ENCODE peak calls at places on chromosomes 4 and X, in four cellular contexts. C, T, Q and S are unnamed samples.

GRCh38 chrX:77771601-77772000 is 14.4 kb downstream of the ATRX start:
- DNase-seq in Q (no peak), T (peak; percentile 45), C (no peak), S (no peak)

GRCh38 chr4:151917145-151917775 is 156.5 kb upstream of the GATB start:
- DNase-seq in T (no peak), C (no peak), Q (no peak), S (no peak)

GRCh38 chrX:134936542-134936941 is 54.2 kb upstream of the SMIM10 start:
- DNase-seq in Q (no peak), T (peak; percentile 90), C (peak; percentile 64), S (peak; percentile 19)

GRCh38 chr4:24980064-24980690 is 50.6 kb downstream of the LGI2 start:
- DNase-seq in T (peak; percentile 34), Q (peak; percentile 67), C (peak; percentile 73), S (peak; percentile 40)

GRCh38 chr4:71550220-71551190 is 211.7 kb downstream of the SLC4A4 start:
- DNase-seq in C (peak; percentile 66), T (peak; percentile 72), Q (peak; percentile 72), S (no peak)

GRCh38 chrX:116806288-116806802 is 343.6 kb upstream of the CT83 start:
- DNase-seq in T (no peak), Q (no peak), C (no peak), S (no peak)

GRCh38 chr4:42282081-42282901 is 115.0 kb upstream of the SHISA3 start:
- DNase-seq in T (peak; percentile 14), C (peak; percentile 89), Q (peak; percentile 85), S (peak; percentile 10)

GRCh38 chr4:38598489-38598888 is 65.5 kb upstream of the KLF3 start:
- DNase-seq in Q (no peak), T (no peak), C (no peak), S (no peak)

GRCh38 chr4:122914938-122915337 is 7.5 kb downstream of the NUDT6 start:
- DNase-seq in C (no peak), T (peak; percentile 66), Q (peak; percentile 51), S (no peak)

GRCh38 chr4:83561381-83561780 is 25.5 kb downstream of the GPAT3 start:
- DNase-seq in C (peak; percentile 75), Q (peak; percentile 63), T (peak; percentile 67), S (peak; percentile 91)

GRCh38 chrX:112759512-112759911 is 79.8 kb upstream of the LHFPL1 start:
- DNase-seq in C (no peak), Q (no peak), T (no peak), S (no peak)

GRCh38 chr4:69098470-69098869 is 2.2 kb downstream of the UGT2B7 start:
- DNase-seq in T (no peak), C (peak; percentile 88), Q (no peak), S (no peak)

GRCh38 chrX:26352891-26353430 is 137.0 kb downstream of the MAGEB5 start:
- DNase-seq in T (no peak), C (no peak), Q (no peak), S (no peak)

GRCh38 chrX:21974011-21974385 is 33.5 kb downstream of the SMS start:
- DNase-seq in C (peak; percentile 85), Q (no peak), T (peak; percentile 46), S (peak; percentile 98)

GRCh38 chrX:105189093-105189492 is 31.4 kb downstream of the TEX13A start:
- DNase-seq in C (no peak), T (no peak), Q (no peak), S (no peak)

DNA sequence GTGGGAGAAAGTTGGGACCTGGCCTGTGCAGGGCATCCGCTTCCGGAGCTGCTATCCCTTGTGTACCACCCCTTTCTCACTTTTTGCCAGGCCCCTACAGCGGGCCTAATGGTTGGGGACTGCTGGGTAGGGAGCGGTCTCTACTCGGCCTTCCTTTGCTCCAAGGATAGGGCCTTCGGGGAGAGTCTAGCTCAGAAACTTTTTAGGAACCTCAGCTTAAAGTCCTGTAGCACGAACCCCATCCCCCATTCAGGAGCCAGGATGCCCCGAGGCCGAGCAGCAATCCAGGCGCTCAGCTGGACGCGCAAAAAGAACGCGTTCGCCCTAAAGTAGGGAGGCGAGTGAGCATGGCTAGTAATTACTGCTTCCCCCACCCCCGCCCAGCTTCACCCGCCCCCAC is 9.7 kb downstream of the POU4F2 start:
- DNase-seq in C (no peak), Q (no peak), T (no peak), S (no peak)
- TF ChIP-seq EZH2 in C (no peak), Q (no peak), T (no peak), S (no peak)

DNA sequence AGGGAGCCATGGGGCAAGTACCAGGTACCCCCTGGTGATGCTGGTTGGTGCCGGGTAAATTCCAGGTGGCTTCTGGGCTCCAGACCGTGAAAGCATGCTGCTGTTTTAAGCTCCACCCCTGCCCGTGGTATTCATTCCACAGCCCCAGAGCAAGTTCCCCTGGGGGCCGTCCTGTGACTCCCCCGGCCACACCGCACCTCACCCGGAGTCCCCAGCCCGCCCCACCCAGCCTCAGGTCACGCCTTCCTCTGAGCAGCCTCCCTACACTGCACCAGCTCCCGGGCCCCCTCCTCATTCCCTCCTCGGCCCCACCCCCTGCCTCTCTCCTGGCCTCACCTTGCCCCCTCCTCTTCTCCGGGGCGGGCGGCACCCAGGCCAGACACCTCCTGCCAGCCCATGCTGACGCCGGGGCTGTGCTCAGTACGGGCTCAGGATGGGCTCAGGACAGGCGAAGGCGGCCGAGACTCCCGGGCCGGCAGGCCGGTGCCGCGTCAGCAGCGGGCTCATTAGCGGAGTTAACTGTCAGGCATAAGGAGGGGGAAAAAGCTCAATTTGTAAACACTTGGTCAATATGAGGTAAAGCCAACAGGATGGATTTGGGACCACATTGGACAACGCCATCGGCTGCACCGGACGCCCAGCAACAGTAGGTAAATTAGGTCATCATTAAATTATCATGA is 127.4 kb downstream of the FAM53A start:
- DNase-seq in T (no peak), C (no peak), Q (no peak), S (no peak)
- H3K27me3 ChIP-seq in T (peaks cover 4% of the 10 kb centered on the region), C (peaks cover 37% of the 10 kb centered on the region), Q (no peaks in the 10 kb centered on the region), S (peaks cover 81% of the 10 kb centered on the region)

DNA sequence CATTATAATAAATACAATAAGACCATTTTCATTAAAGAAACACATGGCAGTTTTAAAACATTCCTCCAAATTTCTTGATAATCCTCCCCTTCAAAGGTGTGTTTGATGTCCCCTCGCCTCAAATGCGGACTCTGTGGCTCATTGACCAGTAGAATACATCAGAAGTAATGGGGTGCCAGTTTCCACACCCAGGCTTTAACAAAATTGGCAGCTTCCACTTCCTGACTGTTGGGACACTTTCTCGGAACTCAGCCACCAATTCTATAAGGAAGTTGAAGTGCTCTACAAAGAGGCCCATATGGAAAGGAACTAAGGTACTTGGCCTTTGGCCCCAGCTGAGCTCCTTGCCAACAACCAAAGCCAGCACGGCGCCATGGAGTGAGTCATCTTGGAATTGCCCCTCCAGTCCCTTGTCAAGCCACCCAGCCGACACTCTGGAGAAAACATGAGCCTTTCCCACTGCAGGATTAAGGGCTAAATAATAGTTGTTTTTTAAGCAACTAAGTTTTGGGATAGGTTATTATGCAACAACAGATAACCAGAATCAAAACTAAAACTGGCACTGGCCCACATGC is 262.2 kb upstream of the INTU start:
- DNase-seq in C (no peak), T (peak; percentile 4), Q (peak; percentile 50), S (no peak)
- H2AFZ ChIP-seq in C (no peak overlapping the region), T (no peak overlapping the region), Q (no peak overlapping the region), S (no peak overlapping the region)

DNA sequence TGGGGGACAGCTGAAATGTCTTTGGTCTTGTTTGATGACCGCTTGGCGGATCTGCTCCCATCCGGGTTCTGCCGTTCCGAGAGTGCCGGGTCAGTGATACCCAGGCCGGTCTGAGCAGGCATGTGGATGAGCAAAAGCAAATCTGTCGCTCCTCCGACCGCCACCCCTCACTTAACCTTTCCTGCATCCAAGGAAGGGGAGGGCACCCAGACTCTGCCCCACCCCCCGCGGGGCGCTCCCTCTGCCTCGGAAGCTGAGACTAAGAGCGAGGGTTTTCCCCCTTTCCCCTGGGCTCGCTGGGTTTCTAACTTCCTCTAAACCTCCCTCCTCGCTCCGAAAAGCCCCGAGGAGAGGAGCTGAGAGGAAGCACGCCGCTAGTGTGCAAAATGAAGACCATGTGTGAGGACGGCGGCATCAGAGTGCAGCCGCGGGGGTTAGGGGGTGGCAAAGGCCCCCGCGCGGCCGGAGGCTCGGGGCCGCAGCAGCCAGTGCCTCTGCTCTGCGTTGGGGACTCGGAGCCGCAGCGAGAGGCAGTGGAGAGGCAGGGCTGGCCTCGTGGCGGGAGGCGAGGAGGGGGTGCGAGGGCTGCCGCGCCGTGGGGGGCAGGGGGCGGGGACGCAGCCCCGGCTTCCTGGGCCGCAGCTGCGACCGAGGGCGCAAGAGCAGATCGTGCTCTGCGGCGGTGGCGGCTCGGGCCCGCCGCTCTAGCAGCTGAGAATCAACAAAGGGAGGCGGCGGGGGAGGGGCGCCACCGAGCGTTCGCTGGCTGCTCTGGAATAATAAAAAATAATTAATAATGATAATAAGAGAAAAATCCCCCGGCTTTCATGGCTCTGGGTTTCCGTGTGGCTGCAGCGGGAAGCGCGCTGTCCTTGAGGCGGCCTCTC is 55.8 kb upstream of the BCOR start:
- DNase-seq in C (peak; percentile 36), Q (peak; percentile 52), T (no peak), S (no peak)
- TF ChIP-seq EZH2 in C (no peak), Q (no peak), T (no peak), S (no peak)